ENCODE peak calls at places on chromosomes 11 and 22, in six cellular contexts. One of them, this sample, is unnamed. For H3K4me1, the result is how much of the 10 kb centered on the place peaks cover.

GRCh38 chr11:11641581-11641980 is 19.8 kb upstream of the GALNT18 start:
- DNase-seq in fibroblast of lung: no peak
- DNase-seq in right lobe of liver: no peak
- DNase-seq in adrenal gland: no peak
- DNase-seq in HCT116: no peak
- DNase-seq in hepatocyte: no peak
- DNase-seq in this sample: no peak

GRCh38 chr11:124467376-124468061 is 22.0 kb upstream of the OR8B8 start:
- DNase-seq in fibroblast of lung: peak
- DNase-seq in right lobe of liver: no peak
- DNase-seq in adrenal gland: no peak
- DNase-seq in HCT116: no peak
- DNase-seq in hepatocyte: no peak
- DNase-seq in this sample: peak

GRCh38 chr11:215581-216037 is 8.1 kb downstream of the RIC8A start:
- DNase-seq in fibroblast of lung: no peak
- DNase-seq in right lobe of liver: no peak
- DNase-seq in adrenal gland: no peak
- DNase-seq in HCT116: no peak
- DNase-seq in hepatocyte: no peak
- DNase-seq in this sample: no peak

GRCh38 chr11:61683116-61683515 is 2.9 kb downstream of the DAGLA start:
- DNase-seq in fibroblast of lung: no peak
- DNase-seq in right lobe of liver: no peak
- DNase-seq in adrenal gland: no peak
- DNase-seq in HCT116: no peak
- DNase-seq in hepatocyte: no peak
- DNase-seq in this sample: no peak

GRCh38 chr22:42929838-42930155 is 72.7 kb upstream of the ARFGAP3 start:
- DNase-seq in fibroblast of lung: no peak
- DNase-seq in right lobe of liver: no peak
- DNase-seq in adrenal gland: no peak
- DNase-seq in HCT116: no peak
- DNase-seq in hepatocyte: no peak
- DNase-seq in this sample: no peak

GRCh38 chr11:120399312-120399711 is 63.1 kb downstream of the ARHGEF12 start:
- DNase-seq in fibroblast of lung: peak
- DNase-seq in right lobe of liver: no peak
- DNase-seq in adrenal gland: no peak
- DNase-seq in HCT116: no peak
- DNase-seq in hepatocyte: no peak
- DNase-seq in this sample: no peak

GRCh38 chr11:38814670-38815069 is 2216.6 kb upstream of the RAG2 start:
- DNase-seq in fibroblast of lung: peak
- DNase-seq in right lobe of liver: no peak
- DNase-seq in adrenal gland: no peak
- DNase-seq in HCT116: no peak
- DNase-seq in hepatocyte: no peak
- DNase-seq in this sample: peak

GRCh38 chr11:122319011-122319410 is 203.0 kb upstream of the BLID start:
- DNase-seq in fibroblast of lung: peak
- DNase-seq in right lobe of liver: no peak
- DNase-seq in adrenal gland: no peak
- DNase-seq in HCT116: no peak
- DNase-seq in hepatocyte: no peak
- DNase-seq in this sample: no peak

GRCh38 chr11:71080239-71081097 is 171.9 kb downstream of the SHANK2 start:
- DNase-seq in fibroblast of lung: peak
- DNase-seq in right lobe of liver: peak
- DNase-seq in adrenal gland: peak
- DNase-seq in HCT116: peak
- DNase-seq in hepatocyte: peak
- DNase-seq in this sample: peak

GRCh38 chr11:104338186-104338585 is 174.2 kb upstream of the PDGFD start:
- DNase-seq in fibroblast of lung: peak
- DNase-seq in right lobe of liver: no peak
- DNase-seq in adrenal gland: no peak
- DNase-seq in HCT116: no peak
- DNase-seq in hepatocyte: no peak
- DNase-seq in this sample: no peak

GRCh38 chr22:28034760-28035401 is 115.8 kb upstream of the PITPNB start:
- DNase-seq in fibroblast of lung: peak
- DNase-seq in right lobe of liver: no peak
- DNase-seq in adrenal gland: peak
- DNase-seq in HCT116: no peak
- DNase-seq in hepatocyte: peak
- DNase-seq in this sample: peak

GRCh38 chr11:118907051-118907748 is 18.5 kb downstream of the BCL9L start:
- DNase-seq in fibroblast of lung: peak
- DNase-seq in right lobe of liver: peak
- DNase-seq in adrenal gland: peak
- DNase-seq in HCT116: no peak
- DNase-seq in hepatocyte: peak
- DNase-seq in this sample: peak

GRCh38 chr11:78973833-78974232 is 399.2 kb upstream of the NARS2 start:
- DNase-seq in fibroblast of lung: no peak
- DNase-seq in right lobe of liver: no peak
- DNase-seq in adrenal gland: no peak
- DNase-seq in HCT116: no peak
- DNase-seq in hepatocyte: no peak
- DNase-seq in this sample: no peak

GRCh38 chr11:5580577-5580976 is at the start of gene OR52B6:
- DNase-seq in fibroblast of lung: no peak
- DNase-seq in right lobe of liver: no peak
- DNase-seq in adrenal gland: no peak
- DNase-seq in HCT116: no peak
- DNase-seq in hepatocyte: no peak
- DNase-seq in this sample: no peak

GRCh38 chr11:107858217-107859070 is at the start of gene SLC35F2:
- DNase-seq in fibroblast of lung: peak
- DNase-seq in right lobe of liver: peak
- DNase-seq in adrenal gland: peak
- DNase-seq in HCT116: peak
- DNase-seq in hepatocyte: peak
- DNase-seq in this sample: peak
- TF ChIP-seq CTCF in fibroblast of lung: no peak
- TF ChIP-seq CTCF in right lobe of liver: no peak
- TF ChIP-seq CTCF in adrenal gland: no peak
- TF ChIP-seq CTCF in HCT116: no peak
- TF ChIP-seq CTCF in hepatocyte: no peak
- TF ChIP-seq CTCF in this sample: no peak

DNA sequence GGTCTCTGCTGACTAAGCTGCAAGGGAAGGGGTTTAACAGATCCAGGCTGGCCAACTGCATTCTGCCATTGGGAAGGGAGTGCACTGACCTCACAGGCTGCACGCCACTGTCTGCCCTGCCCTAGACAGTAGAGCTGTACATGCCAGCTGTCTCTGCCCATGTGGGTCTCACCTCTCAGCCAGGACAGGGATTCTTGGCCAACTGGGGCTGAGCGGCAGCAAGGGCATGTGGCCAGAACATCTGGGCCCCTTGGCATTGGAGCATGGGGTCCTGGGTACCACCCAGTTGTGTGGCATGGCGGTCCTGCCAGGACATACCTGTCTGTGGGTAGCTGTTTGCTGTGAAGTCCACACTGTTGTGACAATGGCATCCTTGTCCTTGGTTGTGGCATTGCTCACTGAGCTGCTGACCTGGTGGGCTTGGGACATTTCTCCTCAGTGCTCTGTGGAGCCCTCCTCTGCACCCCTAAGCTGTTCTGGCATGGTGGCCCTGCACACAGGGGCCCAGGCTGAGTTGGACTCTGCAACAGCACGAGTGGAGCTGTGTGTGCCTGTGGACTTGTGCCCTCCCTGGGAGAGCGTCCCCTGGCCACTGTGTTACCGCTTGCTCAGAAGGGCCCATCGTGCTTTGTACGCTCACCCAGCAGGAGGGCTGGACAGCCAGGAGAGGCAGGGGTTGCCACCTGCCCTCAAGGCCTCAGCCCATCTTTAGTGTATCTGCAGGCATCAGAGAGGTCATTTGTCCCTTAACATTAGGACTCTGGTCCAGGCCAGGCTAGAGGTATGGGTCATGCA is 46.7 kb downstream of the MED15 start:
- DNase-seq in fibroblast of lung: no peak
- DNase-seq in right lobe of liver: no peak
- DNase-seq in adrenal gland: peak
- DNase-seq in HCT116: no peak
- DNase-seq in hepatocyte: no peak
- DNase-seq in this sample: no peak
- H3K4me1 ChIP-seq in fibroblast of lung: half or more
- H3K4me1 ChIP-seq in right lobe of liver: under half
- H3K4me1 ChIP-seq in adrenal gland: half or more
- H3K4me1 ChIP-seq in HCT116: under half
- H3K4me1 ChIP-seq in hepatocyte: under half
- H3K4me1 ChIP-seq in this sample: half or more

GRCh38 chr11:64250406-64250874 is 890 bp upstream of the PLCB3 start:
- DNase-seq in fibroblast of lung: no peak
- DNase-seq in right lobe of liver: no peak
- DNase-seq in adrenal gland: no peak
- DNase-seq in HCT116: no peak
- DNase-seq in hepatocyte: no peak
- DNase-seq in this sample: no peak
- H3K4me3 ChIP-seq in fibroblast of lung: no peak
- H3K4me3 ChIP-seq in right lobe of liver: no peak
- H3K4me3 ChIP-seq in adrenal gland: no peak
- H3K4me3 ChIP-seq in HCT116: peak
- H3K4me3 ChIP-seq in hepatocyte: peak
- H3K4me3 ChIP-seq in this sample: no peak

GRCh38 chr11:116219171-116219635 is 553.6 kb downstream of the BUD13 start:
- DNase-seq in fibroblast of lung: peak
- DNase-seq in right lobe of liver: no peak
- DNase-seq in adrenal gland: no peak
- DNase-seq in HCT116: no peak
- DNase-seq in hepatocyte: peak
- DNase-seq in this sample: no peak

GRCh38 chr11:116217006-116217405 is 555.8 kb downstream of the BUD13 start:
- DNase-seq in fibroblast of lung: peak
- DNase-seq in right lobe of liver: no peak
- DNase-seq in adrenal gland: peak
- DNase-seq in HCT116: peak
- DNase-seq in hepatocyte: no peak
- DNase-seq in this sample: peak

GRCh38 chr11:116211166-116211565 is 561.6 kb downstream of the BUD13 start:
- DNase-seq in fibroblast of lung: no peak
- DNase-seq in right lobe of liver: no peak
- DNase-seq in adrenal gland: no peak
- DNase-seq in HCT116: no peak
- DNase-seq in hepatocyte: no peak
- DNase-seq in this sample: no peak

GRCh38 chr11:116217441-116217840 is 555.3 kb downstream of the BUD13 start:
- DNase-seq in fibroblast of lung: no peak
- DNase-seq in right lobe of liver: no peak
- DNase-seq in adrenal gland: no peak
- DNase-seq in HCT116: no peak
- DNase-seq in hepatocyte: no peak
- DNase-seq in this sample: no peak

GRCh38 chr11:116215471-116216113 is 557.2 kb downstream of the BUD13 start:
- DNase-seq in fibroblast of lung: no peak
- DNase-seq in right lobe of liver: no peak
- DNase-seq in adrenal gland: no peak
- DNase-seq in HCT116: no peak
- DNase-seq in hepatocyte: no peak
- DNase-seq in this sample: peak
- TF ChIP-seq CTCF in fibroblast of lung: no peak
- TF ChIP-seq CTCF in right lobe of liver: no peak
- TF ChIP-seq CTCF in adrenal gland: no peak
- TF ChIP-seq CTCF in HCT116: peak
- TF ChIP-seq CTCF in hepatocyte: no peak
- TF ChIP-seq CTCF in this sample: peak

GRCh38 chr11:60394666-60395343 is 1.5 kb upstream of the MS4A14 start:
- DNase-seq in fibroblast of lung: no peak
- DNase-seq in right lobe of liver: no peak
- DNase-seq in adrenal gland: no peak
- DNase-seq in HCT116: no peak
- DNase-seq in hepatocyte: no peak
- DNase-seq in this sample: no peak

GRCh38 chr11:60396382-60396781 is at the start of gene MS4A14:
- DNase-seq in fibroblast of lung: no peak
- DNase-seq in right lobe of liver: no peak
- DNase-seq in adrenal gland: no peak
- DNase-seq in HCT116: no peak
- DNase-seq in hepatocyte: no peak
- DNase-seq in this sample: no peak

DNA sequence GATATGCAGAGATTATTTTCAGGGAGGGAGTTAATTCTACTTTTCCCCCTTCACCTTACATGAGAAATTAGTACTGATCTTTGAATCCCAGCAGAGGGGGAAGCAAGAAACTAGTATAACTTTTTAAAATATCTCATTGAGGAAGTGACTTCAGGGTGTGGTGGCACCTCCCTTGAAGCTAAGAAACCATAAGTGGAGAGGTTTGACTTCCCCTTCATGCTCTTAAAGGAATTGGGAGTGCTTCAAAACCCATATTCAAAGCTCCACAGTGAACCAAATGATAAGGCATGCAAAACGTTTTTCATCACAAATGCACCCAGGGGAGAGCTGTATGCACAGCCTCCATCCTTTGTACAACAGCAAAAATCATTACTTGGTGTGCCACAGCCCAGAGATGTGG is 531 bp downstream of the MS4A14 start:
- DNase-seq in fibroblast of lung: no peak
- DNase-seq in right lobe of liver: no peak
- DNase-seq in adrenal gland: no peak
- DNase-seq in HCT116: no peak
- DNase-seq in hepatocyte: no peak
- DNase-seq in this sample: no peak
- H3K4me1 ChIP-seq in fibroblast of lung: under half
- H3K4me1 ChIP-seq in right lobe of liver: under half
- H3K4me1 ChIP-seq in adrenal gland: under half
- H3K4me1 ChIP-seq in HCT116: under half
- H3K4me1 ChIP-seq in hepatocyte: under half
- H3K4me1 ChIP-seq in this sample: under half

DNA sequence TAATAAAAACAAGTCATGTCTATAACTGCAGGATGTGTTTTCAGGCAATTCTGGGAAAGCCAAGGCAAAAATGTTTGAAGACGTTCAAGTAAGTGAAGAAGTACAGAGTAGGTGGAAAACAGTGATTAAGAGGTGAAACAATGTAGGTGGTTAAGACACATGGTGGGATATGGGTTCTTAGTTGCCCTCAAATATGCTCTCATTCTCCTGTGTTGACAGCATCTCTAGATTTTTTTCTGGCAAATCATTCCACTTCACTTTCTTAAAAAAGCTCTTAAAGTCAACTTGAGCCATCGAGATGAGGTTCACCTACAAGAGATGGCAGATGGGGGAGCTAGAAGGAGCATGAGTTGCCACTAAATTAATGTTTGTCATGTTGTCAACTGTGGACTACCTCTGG is 1041.0 kb upstream of the CNTN5 start:
- DNase-seq in fibroblast of lung: peak
- DNase-seq in right lobe of liver: no peak
- DNase-seq in adrenal gland: no peak
- DNase-seq in HCT116: no peak
- DNase-seq in hepatocyte: no peak
- DNase-seq in this sample: no peak
- H3K4me3 ChIP-seq in fibroblast of lung: no peak
- H3K4me3 ChIP-seq in right lobe of liver: no peak
- H3K4me3 ChIP-seq in adrenal gland: no peak
- H3K4me3 ChIP-seq in HCT116: no peak
- H3K4me3 ChIP-seq in hepatocyte: no peak
- H3K4me3 ChIP-seq in this sample: no peak

This sample was measured in cardiac muscle cell.